ENCODE peak calls at places on chromosomes 7 and 10, in seven cellular contexts. One of them, this sample, is unnamed.

GRCh38 chr7:135745702-135746312 is 2.8 kb downstream of the FAM180A start:
- DNase-seq in activated CD4-positive, alpha-beta T cell treated with anti-CD3 and anti-CD28 coated beads for 24 hours: no peak
- DNase-seq in naive thymus-derived CD8-positive, alpha-beta T cell: no peak
- DNase-seq in right cardiac atrium: no peak
- DNase-seq in stimulated activated CD4-positive, alpha-beta T cell treated with anti-CD3 and anti-CD28 coated beads, Interleukin-1b, Interleukin-23, amount 100 ng/mL, for 4 hours: no peak
- DNase-seq in OCI-LY7: no peak
- DNase-seq in HT1080: peak; percentile 97
- DNase-seq in this sample: no peak

GRCh38 chr7:111012152-111012551 is 78.8 kb upstream of the LRRN3 start:
- DNase-seq in activated CD4-positive, alpha-beta T cell treated with anti-CD3 and anti-CD28 coated beads for 24 hours: no peak
- DNase-seq in naive thymus-derived CD8-positive, alpha-beta T cell: no peak
- DNase-seq in right cardiac atrium: no peak
- DNase-seq in stimulated activated CD4-positive, alpha-beta T cell treated with anti-CD3 and anti-CD28 coated beads, Interleukin-1b, Interleukin-23, amount 100 ng/mL, for 4 hours: no peak
- DNase-seq in OCI-LY7: no peak
- DNase-seq in HT1080: no peak
- DNase-seq in this sample: no peak

GRCh38 chr7:151859111-151859947 is 17.6 kb downstream of the PRKAG2 start:
- DNase-seq in activated CD4-positive, alpha-beta T cell treated with anti-CD3 and anti-CD28 coated beads for 24 hours: no peak
- DNase-seq in naive thymus-derived CD8-positive, alpha-beta T cell: no peak
- DNase-seq in right cardiac atrium: no peak
- DNase-seq in stimulated activated CD4-positive, alpha-beta T cell treated with anti-CD3 and anti-CD28 coated beads, Interleukin-1b, Interleukin-23, amount 100 ng/mL, for 4 hours: no peak
- DNase-seq in OCI-LY7: no peak
- DNase-seq in HT1080: no peak
- DNase-seq in this sample: no peak

GRCh38 chr10:114163062-114163861 is 10.7 kb downstream of the CCDC186 start:
- DNase-seq in activated CD4-positive, alpha-beta T cell treated with anti-CD3 and anti-CD28 coated beads for 24 hours: no peak
- DNase-seq in naive thymus-derived CD8-positive, alpha-beta T cell: no peak
- DNase-seq in right cardiac atrium: no peak
- DNase-seq in stimulated activated CD4-positive, alpha-beta T cell treated with anti-CD3 and anti-CD28 coated beads, Interleukin-1b, Interleukin-23, amount 100 ng/mL, for 4 hours: no peak
- DNase-seq in OCI-LY7: no peak
- DNase-seq in HT1080: no peak
- DNase-seq in this sample: no peak

GRCh38 chr7:45978010-45978681 is 57.1 kb upstream of the IGFBP3 start:
- DNase-seq in activated CD4-positive, alpha-beta T cell treated with anti-CD3 and anti-CD28 coated beads for 24 hours: no peak
- DNase-seq in naive thymus-derived CD8-positive, alpha-beta T cell: no peak
- DNase-seq in right cardiac atrium: no peak
- DNase-seq in stimulated activated CD4-positive, alpha-beta T cell treated with anti-CD3 and anti-CD28 coated beads, Interleukin-1b, Interleukin-23, amount 100 ng/mL, for 4 hours: no peak
- DNase-seq in OCI-LY7: no peak
- DNase-seq in HT1080: peak; percentile 99
- DNase-seq in this sample: no peak

GRCh38 chr10:119313645-119314044 is 106.3 kb downstream of the GRK5 start:
- DNase-seq in activated CD4-positive, alpha-beta T cell treated with anti-CD3 and anti-CD28 coated beads for 24 hours: peak; percentile 53
- DNase-seq in naive thymus-derived CD8-positive, alpha-beta T cell: peak; percentile 39
- DNase-seq in right cardiac atrium: no peak
- DNase-seq in stimulated activated CD4-positive, alpha-beta T cell treated with anti-CD3 and anti-CD28 coated beads, Interleukin-1b, Interleukin-23, amount 100 ng/mL, for 4 hours: no peak
- DNase-seq in OCI-LY7: no peak
- DNase-seq in HT1080: no peak
- DNase-seq in this sample: peak; percentile 25

GRCh38 chr10:98314577-98315284 is 46.7 kb upstream of the LOXL4 start:
- DNase-seq in activated CD4-positive, alpha-beta T cell treated with anti-CD3 and anti-CD28 coated beads for 24 hours: no peak
- DNase-seq in naive thymus-derived CD8-positive, alpha-beta T cell: no peak
- DNase-seq in right cardiac atrium: no peak
- DNase-seq in stimulated activated CD4-positive, alpha-beta T cell treated with anti-CD3 and anti-CD28 coated beads, Interleukin-1b, Interleukin-23, amount 100 ng/mL, for 4 hours: no peak
- DNase-seq in OCI-LY7: no peak
- DNase-seq in HT1080: no peak
- DNase-seq in this sample: no peak

GRCh38 chr7:128860158-128861073 is 2.2 kb upstream of the ATP6V1F start:
- DNase-seq in activated CD4-positive, alpha-beta T cell treated with anti-CD3 and anti-CD28 coated beads for 24 hours: no peak
- DNase-seq in naive thymus-derived CD8-positive, alpha-beta T cell: no peak
- DNase-seq in right cardiac atrium: no peak
- DNase-seq in stimulated activated CD4-positive, alpha-beta T cell treated with anti-CD3 and anti-CD28 coated beads, Interleukin-1b, Interleukin-23, amount 100 ng/mL, for 4 hours: no peak
- DNase-seq in OCI-LY7: peak; percentile 45
- DNase-seq in HT1080: peak; percentile 20
- DNase-seq in this sample: no peak

GRCh38 chr10:46547331-46547880 is 9.1 kb downstream of the GPRIN2 start:
- DNase-seq in activated CD4-positive, alpha-beta T cell treated with anti-CD3 and anti-CD28 coated beads for 24 hours: no peak
- DNase-seq in naive thymus-derived CD8-positive, alpha-beta T cell: no peak
- DNase-seq in right cardiac atrium: peak; percentile 36
- DNase-seq in stimulated activated CD4-positive, alpha-beta T cell treated with anti-CD3 and anti-CD28 coated beads, Interleukin-1b, Interleukin-23, amount 100 ng/mL, for 4 hours: no peak
- DNase-seq in OCI-LY7: no peak
- DNase-seq in HT1080: no peak
- DNase-seq in this sample: no peak